ENCODE peak calls at places on chromosomes 1 and 21, in seven cellular contexts. A is sigmoid colon, Q is tibial nerve, R is upper lobe of right lung, U is psoas muscle, W is MM.1S, V is BE2C. C is an unnamed sample.

GRCh38 chr1:203968728-203969127 is 104.2 kb upstream of the SOX13 start:
- DNase-seq in A (no peak), Q (no peak), R (no peak), U (no peak), W (no peak), V (no peak), C (no peak)

GRCh38 chr1:228554107-228554506 is 66.9 kb downstream of the RNF187 start:
- DNase-seq in A (no peak), Q (no peak), R (peak; percentile 1), U (no peak), W (no peak), V (no peak), C (no peak)

GRCh38 chr1:201346337-201346939 is 31.0 kb downstream of the TNNT2 start:
- DNase-seq in A (no peak), Q (no peak), R (peak; percentile 18), U (no peak), W (peak; percentile 27), V (peak; percentile 60), C (peak; percentile 83)

GRCh38 chr1:15953294-15953771 is 22.6 kb downstream of the ZBTB17 start:
- DNase-seq in A (no peak), Q (no peak), R (no peak), U (no peak), W (no peak), V (peak; percentile 55), C (peak; percentile 8)

GRCh38 chr1:97925161-97925560 is 4.3 kb upstream of the DPYD start:
- DNase-seq in A (no peak), Q (no peak), R (no peak), U (no peak), W (no peak), V (no peak), C (peak; percentile 64)

GRCh38 chr1:54884768-54885167 is 2.2 kb downstream of the DHCR24 start:
- DNase-seq in A (no peak), Q (no peak), R (no peak), U (no peak), W (no peak), V (no peak), C (no peak)

GRCh38 chr1:43280683-43281082 is 4.7 kb downstream of the C1orf210 start:
- DNase-seq in A (no peak), Q (no peak), R (peak; percentile 3), U (no peak), W (no peak), V (no peak), C (no peak)

GRCh38 chr21:34743831-34744230 is 75.0 kb downstream of the CLIC6 start:
- DNase-seq in A (no peak), Q (peak; percentile 41), R (no peak), U (peak; percentile 56), W (no peak), V (no peak), C (peak; percentile 25)

GRCh38 chr1:73593804-73594203 is 604.2 kb downstream of the LRRIQ3 start:
- DNase-seq in A (no peak), Q (no peak), R (no peak), U (no peak), W (no peak), V (no peak), C (no peak)

GRCh38 chr1:3333903-3334302 is 120.6 kb upstream of the ARHGEF16 start:
- DNase-seq in A (no peak), Q (no peak), R (no peak), U (no peak), W (no peak), V (no peak), C (no peak)

GRCh38 chr1:203778789-203779188 is 13.8 kb downstream of the LAX1 start:
- DNase-seq in A (peak; percentile 11), Q (no peak), R (no peak), U (no peak), W (no peak), V (no peak), C (no peak)

GRCh38 chr21:26388731-26389231 is 184.3 kb downstream of the CYYR1 start:
- DNase-seq in A (no peak), Q (no peak), R (no peak), U (no peak), W (no peak), V (peak; percentile 44), C (peak; percentile 17)

GRCh38 chr1:152679454-152679853 is 4.4 kb downstream of the LCE2C start:
- DNase-seq in A (no peak), Q (no peak), R (no peak), U (no peak), W (no peak), V (no peak), C (no peak)

GRCh38 chr1:112643080-112643479 is 23.4 kb downstream of the CAPZA1 start:
- DNase-seq in A (no peak), Q (no peak), R (no peak), U (no peak), W (no peak), V (no peak), C (no peak)
- H3K36me3 ChIP-seq in A (no peaks in the 10 kb centered on the region), Q (peaks cover 14% of the 10 kb centered on the region), R (peaks cover 21% of the 10 kb centered on the region), U (peaks cover 25% of the 10 kb centered on the region), W (no peaks in the 10 kb centered on the region), V (peaks cover 19% of the 10 kb centered on the region), C (peaks cover 28% of the 10 kb centered on the region)

DNA sequence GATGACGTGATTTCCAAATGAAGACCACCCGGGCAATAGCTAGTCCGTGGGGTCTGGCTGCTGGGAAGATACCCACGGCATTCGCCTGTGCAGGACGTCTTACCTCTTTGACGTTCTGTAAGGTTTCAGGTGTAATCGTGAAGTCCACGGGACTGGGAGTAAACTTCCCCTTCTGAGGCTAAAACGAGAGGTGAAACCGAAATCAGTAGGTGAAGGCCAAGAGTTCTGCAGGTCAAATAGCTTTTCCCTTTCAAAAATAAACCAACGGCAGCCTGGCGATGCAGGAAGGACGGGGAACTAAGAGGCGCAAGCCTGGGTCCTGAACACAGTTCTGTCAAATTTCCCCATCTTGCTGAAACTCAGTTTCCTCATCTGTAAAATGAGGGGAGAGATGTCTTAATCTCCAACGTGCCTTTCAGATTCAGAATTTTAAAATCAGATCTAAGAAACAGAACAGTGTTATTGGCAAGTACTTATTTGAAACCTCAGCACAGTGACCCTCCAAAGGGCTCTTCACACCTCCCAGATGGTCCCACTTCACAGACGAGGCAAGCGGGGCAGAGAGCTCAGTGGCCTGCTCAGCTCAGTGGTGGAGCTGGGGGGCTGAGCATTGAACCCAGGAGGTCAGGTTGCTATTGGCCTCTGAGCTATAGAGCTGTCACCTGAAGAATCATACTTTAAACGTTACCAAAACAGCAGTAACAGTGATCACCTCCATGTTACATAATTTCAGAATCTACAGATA is 34.7 kb downstream of the VPS26C start:
- DNase-seq in A (no peak), Q (no peak), R (no peak), U (no peak), W (peak; percentile 89), V (no peak), C (no peak)
- H3K36me3 ChIP-seq in A (peaks cover 42% of the 10 kb centered on the region), Q (peaks cover 91% of the 10 kb centered on the region), R (peaks cover 76% of the 10 kb centered on the region), U (peaks cover 86% of the 10 kb centered on the region), W (peaks cover 7% of the 10 kb centered on the region), V (peaks cover 51% of the 10 kb centered on the region), C (peaks cover 27% of the 10 kb centered on the region)

GRCh38 chr1:155379877-155380192 is 59.1 kb downstream of the RUSC1 start:
- DNase-seq in A (no peak), Q (no peak), R (no peak), U (no peak), W (no peak), V (no peak), C (no peak)
- H3K36me3 ChIP-seq in A (peaks cover 30% of the 10 kb centered on the region), Q (peaks cover 57% of the 10 kb centered on the region), R (peaks cover 46% of the 10 kb centered on the region), U (peaks cover 79% of the 10 kb centered on the region), W (peaks cover 10% of the 10 kb centered on the region), V (peaks cover 40% of the 10 kb centered on the region), C (peaks cover 41% of the 10 kb centered on the region)

GRCh38 chr1:158089925-158090675 is 90.6 kb upstream of the CD1D start:
- DNase-seq in A (no peak), Q (no peak), R (no peak), U (no peak), W (no peak), V (no peak), C (no peak)

GRCh38 chr1:158084336-158084735 is 90.9 kb downstream of the KIRREL1 start:
- DNase-seq in A (no peak), Q (no peak), R (peak; percentile 53), U (no peak), W (no peak), V (no peak), C (no peak)

GRCh38 chr1:158089476-158089875 is 91.2 kb upstream of the CD1D start:
- DNase-seq in A (no peak), Q (no peak), R (peak; percentile 43), U (no peak), W (no peak), V (no peak), C (no peak)

GRCh38 chr1:158087320-158087927 is 93.3 kb upstream of the CD1D start:
- DNase-seq in A (peak; percentile 78), Q (peak; percentile 34), R (no peak), U (no peak), W (peak; percentile 71), V (peak; percentile 54), C (peak; percentile 89)

DNA sequence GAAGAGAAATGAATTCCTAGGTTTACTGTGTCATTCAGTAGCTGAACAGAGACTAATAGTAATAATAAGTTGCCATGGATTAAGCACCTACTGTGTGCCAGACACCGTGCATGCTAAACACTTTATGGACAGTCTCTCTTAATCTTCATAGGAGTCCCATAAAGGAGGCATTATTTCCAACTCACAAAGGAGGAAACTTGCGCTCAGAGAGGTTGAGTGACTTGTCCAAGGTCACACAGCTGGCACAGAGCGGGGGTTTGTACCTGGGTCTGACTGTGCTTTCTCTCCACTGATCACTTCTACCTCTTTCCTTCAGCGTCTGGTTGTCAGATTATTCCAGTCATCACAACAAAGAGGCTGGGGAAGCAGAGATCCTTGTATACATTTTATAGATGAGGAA is 91.3 kb downstream of the KIRREL1 start:
- DNase-seq in A (no peak), Q (no peak), R (no peak), U (no peak), W (no peak), V (no peak), C (no peak)
- H3K36me3 ChIP-seq in A (peaks cover 50% of the 10 kb centered on the region), Q (peaks cover 92% of the 10 kb centered on the region), R (peaks cover 39% of the 10 kb centered on the region), U (peaks cover 13% of the 10 kb centered on the region), W (no peaks in the 10 kb centered on the region), V (no peaks in the 10 kb centered on the region), C (peaks cover 25% of the 10 kb centered on the region)

DNA sequence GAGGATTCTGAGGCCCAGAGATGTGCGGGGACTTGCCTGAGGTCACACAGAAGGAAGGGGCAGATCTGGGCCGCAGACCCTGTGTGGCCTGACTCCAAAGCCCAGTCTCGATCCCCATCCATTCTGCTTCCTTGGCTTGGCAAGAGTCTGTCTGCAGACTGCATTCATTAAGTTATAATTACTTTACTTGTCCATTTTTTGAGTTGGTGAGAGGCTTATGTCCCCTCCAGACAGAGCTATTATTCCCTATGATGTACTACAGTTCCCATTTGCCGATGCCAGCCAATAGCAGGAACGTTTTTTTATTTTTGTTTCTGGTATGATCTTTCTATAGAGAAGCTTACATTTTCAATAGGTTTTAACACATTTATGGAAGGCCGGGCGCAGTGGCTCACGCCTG is 101.5 kb downstream of the ARHGEF10L start:
- DNase-seq in A (no peak), Q (no peak), R (no peak), U (no peak), W (no peak), V (no peak), C (no peak)
- H3K36me3 ChIP-seq in A (peaks cover 71% of the 10 kb centered on the region), Q (peaks cover 92% of the 10 kb centered on the region), R (peaks cover 58% of the 10 kb centered on the region), U (peaks cover 98% of the 10 kb centered on the region), W (no peaks in the 10 kb centered on the region), V (no peaks in the 10 kb centered on the region), C (peaks cover 2% of the 10 kb centered on the region)

DNA sequence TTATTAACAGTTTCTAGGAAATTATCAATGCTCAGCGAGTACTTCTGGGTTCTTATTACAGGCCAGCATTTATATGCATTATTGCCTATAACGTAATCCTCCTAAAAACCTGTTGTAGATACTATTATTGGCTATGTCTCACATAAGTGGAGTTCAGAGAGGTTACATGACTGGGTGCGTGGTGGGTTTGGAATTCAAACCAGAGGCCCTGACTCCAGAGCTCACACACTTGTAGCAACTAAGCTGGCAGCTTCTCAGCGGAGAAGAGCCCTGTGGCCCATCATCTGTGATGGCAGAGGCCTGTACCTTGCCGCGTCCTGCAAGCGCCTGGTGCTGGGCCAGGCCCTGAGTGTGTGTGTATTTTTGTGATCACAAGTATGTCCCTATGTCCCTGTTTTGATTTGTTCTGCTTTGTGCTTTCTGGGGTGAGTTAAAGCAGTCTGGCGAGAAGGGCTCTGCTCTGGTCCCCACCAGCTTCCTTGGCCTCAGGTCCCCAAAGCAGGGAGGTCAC is 66.7 kb downstream of the HTR6 start:
- DNase-seq in A (peak; percentile 84), Q (no peak), R (no peak), U (no peak), W (no peak), V (no peak), C (no peak)
- H3K36me3 ChIP-seq in A (no peaks in the 10 kb centered on the region), Q (peaks cover 96% of the 10 kb centered on the region), R (peaks cover 5% of the 10 kb centered on the region), U (peaks cover 4% of the 10 kb centered on the region), W (no peaks in the 10 kb centered on the region), V (no peaks in the 10 kb centered on the region), C (no peaks in the 10 kb centered on the region)